ENCODE peak calls at places on chromosomes 1 and 21, in eight cellular contexts. One of them, this sample, is unnamed.

GRCh38 chr1:33826311-33826710 is 37.6 kb upstream of the HMGB4 start:
- DNase-seq in A549: no peak
- DNase-seq in tibial nerve: no peak
- DNase-seq in upper lobe of left lung: no peak
- DNase-seq in sigmoid colon: no peak
- DNase-seq in suprapubic skin: no peak
- DNase-seq in ovary: no peak
- DNase-seq in stomach: no peak
- DNase-seq in this sample: no peak

GRCh38 chr1:225201447-225201846 is 226.4 kb downstream of the LBR start:
- DNase-seq in A549: no peak
- DNase-seq in tibial nerve: no peak
- DNase-seq in upper lobe of left lung: no peak
- DNase-seq in sigmoid colon: no peak
- DNase-seq in suprapubic skin: no peak
- DNase-seq in ovary: no peak
- DNase-seq in stomach: no peak
- DNase-seq in this sample: no peak

GRCh38 chr21:45971487-45972352 is 9.8 kb upstream of the COL6A1 start:
- DNase-seq in A549: no peak
- DNase-seq in tibial nerve: no peak
- DNase-seq in upper lobe of left lung: no peak
- DNase-seq in sigmoid colon: peak
- DNase-seq in suprapubic skin: peak
- DNase-seq in ovary: no peak
- DNase-seq in stomach: no peak
- DNase-seq in this sample: peak

GRCh38 chr1:224540535-224540934 is 75.6 kb upstream of the CNIH3 start:
- DNase-seq in A549: no peak
- DNase-seq in tibial nerve: no peak
- DNase-seq in upper lobe of left lung: no peak
- DNase-seq in sigmoid colon: no peak
- DNase-seq in suprapubic skin: no peak
- DNase-seq in ovary: no peak
- DNase-seq in stomach: no peak
- DNase-seq in this sample: no peak

GRCh38 chr1:92804721-92805169 is 19.8 kb upstream of the EVI5 start:
- DNase-seq in A549: peak
- DNase-seq in tibial nerve: peak
- DNase-seq in upper lobe of left lung: peak
- DNase-seq in sigmoid colon: peak
- DNase-seq in suprapubic skin: no peak
- DNase-seq in ovary: peak
- DNase-seq in stomach: peak
- DNase-seq in this sample: peak

GRCh38 chr1:15257309-15257708 is 10.3 kb downstream of the FHAD1 start:
- DNase-seq in A549: no peak
- DNase-seq in tibial nerve: no peak
- DNase-seq in upper lobe of left lung: no peak
- DNase-seq in sigmoid colon: no peak
- DNase-seq in suprapubic skin: peak
- DNase-seq in ovary: no peak
- DNase-seq in stomach: no peak
- DNase-seq in this sample: no peak

GRCh38 chr1:92482404-92482664 is 4.4 kb downstream of the GFI1 start:
- DNase-seq in A549: no peak
- DNase-seq in tibial nerve: no peak
- DNase-seq in upper lobe of left lung: no peak
- DNase-seq in sigmoid colon: no peak
- DNase-seq in suprapubic skin: no peak
- DNase-seq in ovary: no peak
- DNase-seq in stomach: no peak
- DNase-seq in this sample: no peak

GRCh38 chr1:25011966-25012625 is 82.0 kb upstream of the RUNX3 start:
- DNase-seq in A549: peak
- DNase-seq in tibial nerve: no peak
- DNase-seq in upper lobe of left lung: no peak
- DNase-seq in sigmoid colon: no peak
- DNase-seq in suprapubic skin: no peak
- DNase-seq in ovary: no peak
- DNase-seq in stomach: no peak
- DNase-seq in this sample: no peak

GRCh38 chr1:56688522-56689026 is 43.5 kb downstream of the PRKAA2 start:
- DNase-seq in A549: peak
- DNase-seq in tibial nerve: no peak
- DNase-seq in upper lobe of left lung: no peak
- DNase-seq in sigmoid colon: no peak
- DNase-seq in suprapubic skin: no peak
- DNase-seq in ovary: no peak
- DNase-seq in stomach: no peak
- DNase-seq in this sample: no peak

GRCh38 chr1:183569141-183569540 is 21.1 kb downstream of the NCF2 start:
- DNase-seq in A549: peak
- DNase-seq in tibial nerve: no peak
- DNase-seq in upper lobe of left lung: no peak
- DNase-seq in sigmoid colon: no peak
- DNase-seq in suprapubic skin: no peak
- DNase-seq in ovary: no peak
- DNase-seq in stomach: no peak
- DNase-seq in this sample: no peak

GRCh38 chr1:19505694-19506457 is 20.5 kb upstream of the CAPZB start:
- DNase-seq in A549: no peak
- DNase-seq in tibial nerve: peak
- DNase-seq in upper lobe of left lung: no peak
- DNase-seq in sigmoid colon: no peak
- DNase-seq in suprapubic skin: no peak
- DNase-seq in ovary: peak
- DNase-seq in stomach: no peak
- DNase-seq in this sample: no peak

GRCh38 chr1:160360227-160360695 is 6.6 kb upstream of the NHLH1 start:
- DNase-seq in A549: no peak
- DNase-seq in tibial nerve: no peak
- DNase-seq in upper lobe of left lung: no peak
- DNase-seq in sigmoid colon: no peak
- DNase-seq in suprapubic skin: no peak
- DNase-seq in ovary: no peak
- DNase-seq in stomach: no peak
- DNase-seq in this sample: no peak

GRCh38 chr1:204947338-204947737 is 76.7 kb downstream of the NFASC start:
- DNase-seq in A549: no peak
- DNase-seq in tibial nerve: no peak
- DNase-seq in upper lobe of left lung: no peak
- DNase-seq in sigmoid colon: no peak
- DNase-seq in suprapubic skin: no peak
- DNase-seq in ovary: no peak
- DNase-seq in stomach: no peak
- DNase-seq in this sample: no peak

GRCh38 chr1:49765034-49765433 is 258.7 kb downstream of the AGBL4 start:
- DNase-seq in A549: no peak
- DNase-seq in tibial nerve: no peak
- DNase-seq in upper lobe of left lung: no peak
- DNase-seq in sigmoid colon: no peak
- DNase-seq in suprapubic skin: no peak
- DNase-seq in ovary: no peak
- DNase-seq in stomach: no peak
- DNase-seq in this sample: no peak

GRCh38 chr1:172125250-172125649 is 284.0 kb downstream of the DNM3 start:
- DNase-seq in A549: no peak
- DNase-seq in tibial nerve: no peak
- DNase-seq in upper lobe of left lung: no peak
- DNase-seq in sigmoid colon: no peak
- DNase-seq in suprapubic skin: no peak
- DNase-seq in ovary: no peak
- DNase-seq in stomach: no peak
- DNase-seq in this sample: no peak

GRCh38 chr1:235758931-235759330 is 107.8 kb downstream of the LYST start:
- DNase-seq in A549: no peak
- DNase-seq in tibial nerve: peak
- DNase-seq in upper lobe of left lung: no peak
- DNase-seq in sigmoid colon: no peak
- DNase-seq in suprapubic skin: no peak
- DNase-seq in ovary: no peak
- DNase-seq in stomach: no peak
- DNase-seq in this sample: no peak

DNA sequence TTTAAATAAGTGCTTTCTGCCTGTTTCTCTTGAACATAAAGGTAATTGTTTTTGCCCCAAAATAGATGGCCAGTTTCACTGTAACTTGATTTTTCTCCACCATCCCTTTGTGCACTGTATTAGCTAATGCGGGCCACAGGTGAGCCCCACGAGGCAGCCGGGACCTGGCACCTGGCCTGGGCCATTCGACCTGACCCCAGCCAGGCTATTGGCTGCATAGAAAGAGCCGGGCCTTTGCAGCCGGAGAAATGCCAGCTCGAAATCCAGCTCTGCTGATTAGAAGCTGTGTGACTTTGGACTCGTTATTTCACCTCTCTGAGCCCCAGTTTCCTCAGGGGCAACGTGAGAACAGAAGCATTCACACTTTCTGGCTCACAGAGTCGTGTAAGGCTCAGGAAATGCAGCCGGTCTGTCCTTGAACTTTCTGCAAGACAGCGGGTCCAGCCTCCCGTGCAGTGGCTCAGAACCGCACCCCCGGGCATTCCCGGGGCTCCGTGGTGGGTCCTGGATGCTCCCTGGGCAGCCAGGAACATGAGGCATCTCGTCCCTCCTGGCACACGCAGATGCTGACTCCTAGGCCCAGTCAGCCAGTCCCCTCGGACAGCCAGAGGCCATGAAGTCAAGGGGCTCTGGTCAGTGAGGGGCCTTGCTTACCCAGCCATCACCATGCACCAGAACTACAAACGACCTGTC is 37.4 kb upstream of the ACTRT2 start:
- DNase-seq in A549: no peak
- DNase-seq in tibial nerve: no peak
- DNase-seq in upper lobe of left lung: no peak
- DNase-seq in sigmoid colon: peak
- DNase-seq in suprapubic skin: peak
- DNase-seq in ovary: no peak
- DNase-seq in stomach: no peak
- DNase-seq in this sample: no peak
- TF ChIP-seq CTCF in A549: no peak
- TF ChIP-seq CTCF in tibial nerve: no peak
- TF ChIP-seq CTCF in upper lobe of left lung: no peak
- TF ChIP-seq CTCF in sigmoid colon: no peak
- TF ChIP-seq CTCF in suprapubic skin: no peak
- TF ChIP-seq CTCF in ovary: no peak
- TF ChIP-seq CTCF in stomach: no peak
- TF ChIP-seq CTCF in this sample: no peak

DNA sequence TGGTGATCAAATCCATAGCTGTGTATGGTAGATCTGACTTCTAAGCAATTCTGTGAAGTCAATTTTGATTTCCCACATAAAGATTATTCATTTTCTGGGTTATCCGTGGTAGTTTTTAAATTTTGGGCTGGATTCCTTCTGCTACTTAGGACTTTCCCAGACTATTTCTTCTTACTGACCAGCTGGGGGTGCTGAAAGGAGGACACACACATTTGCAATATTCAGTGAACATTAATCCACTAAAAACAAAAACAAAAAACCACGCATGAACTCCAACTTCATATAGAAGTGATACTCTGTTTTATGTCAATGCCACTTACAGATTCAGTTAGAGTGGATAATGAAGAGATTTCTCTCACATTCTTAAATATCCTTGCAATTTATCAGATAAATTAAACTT is 105.4 kb downstream of the KCTD3 start:
- DNase-seq in A549: no peak
- DNase-seq in tibial nerve: no peak
- DNase-seq in upper lobe of left lung: no peak
- DNase-seq in sigmoid colon: no peak
- DNase-seq in suprapubic skin: no peak
- DNase-seq in ovary: no peak
- DNase-seq in stomach: no peak
- DNase-seq in this sample: no peak
- TF ChIP-seq EP300 in A549: no peak
- TF ChIP-seq EP300 in tibial nerve: no peak
- TF ChIP-seq EP300 in upper lobe of left lung: no peak
- TF ChIP-seq EP300 in sigmoid colon: no peak
- TF ChIP-seq EP300 in suprapubic skin: no peak
- TF ChIP-seq EP300 in ovary: no peak
- TF ChIP-seq EP300 in stomach: no peak
- TF ChIP-seq EP300 in this sample: no peak

GRCh38 chr1:43973981-43974442 is 748 bp upstream of the ATP6V0B start:
- DNase-seq in A549: no peak
- DNase-seq in tibial nerve: no peak
- DNase-seq in upper lobe of left lung: no peak
- DNase-seq in sigmoid colon: no peak
- DNase-seq in suprapubic skin: no peak
- DNase-seq in ovary: no peak
- DNase-seq in stomach: no peak
- DNase-seq in this sample: no peak

GRCh38 chr1:43976890-43977289 is 2.1 kb upstream of the B4GALT2 start:
- DNase-seq in A549: no peak
- DNase-seq in tibial nerve: no peak
- DNase-seq in upper lobe of left lung: no peak
- DNase-seq in sigmoid colon: no peak
- DNase-seq in suprapubic skin: no peak
- DNase-seq in ovary: no peak
- DNase-seq in stomach: no peak
- DNase-seq in this sample: no peak

GRCh38 chr1:43975249-43975961 is 645 bp downstream of the ATP6V0B start:
- DNase-seq in A549: no peak
- DNase-seq in tibial nerve: peak
- DNase-seq in upper lobe of left lung: peak
- DNase-seq in sigmoid colon: peak
- DNase-seq in suprapubic skin: peak
- DNase-seq in ovary: peak
- DNase-seq in stomach: peak
- DNase-seq in this sample: peak

GRCh38 chr1:43976045-43976444 is 1.3 kb downstream of the ATP6V0B start:
- DNase-seq in A549: no peak
- DNase-seq in tibial nerve: no peak
- DNase-seq in upper lobe of left lung: no peak
- DNase-seq in sigmoid colon: no peak
- DNase-seq in suprapubic skin: no peak
- DNase-seq in ovary: no peak
- DNase-seq in stomach: no peak
- DNase-seq in this sample: no peak

GRCh38 chr1:43974443-43975248 is at the start of gene ATP6V0B:
- DNase-seq in A549: peak
- DNase-seq in tibial nerve: peak
- DNase-seq in upper lobe of left lung: peak
- DNase-seq in sigmoid colon: peak
- DNase-seq in suprapubic skin: peak
- DNase-seq in ovary: peak
- DNase-seq in stomach: peak
- DNase-seq in this sample: peak
- TF ChIP-seq POLR2A in A549: peak
- TF ChIP-seq POLR2A in tibial nerve: peak
- TF ChIP-seq POLR2A in upper lobe of left lung: peak
- TF ChIP-seq POLR2A in sigmoid colon: peak
- TF ChIP-seq POLR2A in suprapubic skin: peak
- TF ChIP-seq POLR2A in ovary: peak
- TF ChIP-seq POLR2A in stomach: peak
- TF ChIP-seq POLR2A in this sample: peak

DNA sequence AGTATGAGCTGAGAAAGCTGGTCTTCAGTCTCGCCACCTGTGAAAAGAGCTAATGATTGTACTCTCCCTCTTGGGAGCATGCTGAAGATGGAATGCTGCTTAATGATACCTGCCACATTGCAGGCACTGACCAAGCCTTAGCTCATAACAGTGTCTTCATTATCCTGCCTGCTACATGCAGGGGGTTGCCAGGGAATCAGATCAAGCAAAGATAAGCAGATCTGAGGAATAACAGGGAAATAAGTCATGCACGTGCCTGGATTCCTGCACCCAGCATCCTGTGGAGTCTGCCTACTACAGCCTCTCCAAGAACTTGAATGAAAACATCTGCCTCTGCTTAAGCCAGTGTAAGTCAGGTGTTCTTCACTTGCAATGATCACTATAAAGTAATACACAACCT is 667.3 kb downstream of the NPHP4 start:
- DNase-seq in A549: no peak
- DNase-seq in tibial nerve: no peak
- DNase-seq in upper lobe of left lung: no peak
- DNase-seq in sigmoid colon: no peak
- DNase-seq in suprapubic skin: no peak
- DNase-seq in ovary: no peak
- DNase-seq in stomach: no peak
- DNase-seq in this sample: no peak
- TF ChIP-seq CTCF in A549: no peak
- TF ChIP-seq CTCF in tibial nerve: no peak
- TF ChIP-seq CTCF in upper lobe of left lung: no peak
- TF ChIP-seq CTCF in sigmoid colon: no peak
- TF ChIP-seq CTCF in suprapubic skin: no peak
- TF ChIP-seq CTCF in ovary: no peak
- TF ChIP-seq CTCF in stomach: no peak
- TF ChIP-seq CTCF in this sample: no peak

This sample was measured in transverse colon.